ENCODE peak calls at places on chromosome 21, in ten cellular contexts. G is sigmoid colon, N is A549, E is ovary, R is heart left ventricle, K is IMR-90, B is breast epithelium, C is tibial nerve, L is Peyer's patch, A is esophagus squamous epithelium. Z is an unnamed sample.

GRCh38 chr21:16476056-16476850 is 746.5 kb downstream of the USP25 start:
- DNase-seq in G (no peak), N (no peak), E (no peak), R (no peak), K (no peak), B (no peak), C (no peak), L (no peak), A (no peak), Z (no peak)

GRCh38 chr21:15967661-15968060 is 237.9 kb downstream of the USP25 start:
- DNase-seq in G (no peak), N (no peak), E (no peak), R (no peak), K (peak; percentile 5), B (no peak), C (no peak), L (no peak), A (no peak), Z (no peak)

GRCh38 chr21:17334478-17334877 is 178.4 kb upstream of the CXADR start:
- DNase-seq in G (no peak), N (no peak), E (no peak), R (no peak), K (no peak), B (no peak), C (no peak), L (no peak), A (no peak), Z (no peak)

GRCh38 chr21:26948194-26948593 is 18.7 kb downstream of the ADAMTS5 start:
- DNase-seq in G (no peak), N (no peak), E (no peak), R (no peak), K (peak; percentile 27), B (no peak), C (no peak), L (no peak), A (no peak), Z (no peak)

GRCh38 chr21:25759573-25759972 is 24.8 kb downstream of the GABPA start:
- DNase-seq in G (no peak), N (no peak), E (no peak), R (no peak), K (peak; percentile 51), B (no peak), C (no peak), L (no peak), A (no peak), Z (no peak)

GRCh38 chr21:27190601-27191000 is 223.7 kb upstream of the ADAMTS5 start:
- DNase-seq in G (no peak), N (no peak), E (no peak), R (no peak), K (peak; percentile 50), B (peak; percentile 64), C (peak; percentile 9), L (no peak), A (no peak), Z (no peak)

GRCh38 chr21:27740084-27740483 is 773.2 kb upstream of the ADAMTS5 start:
- DNase-seq in G (no peak), N (no peak), E (no peak), R (no peak), K (no peak), B (no peak), C (no peak), L (no peak), A (no peak), Z (no peak)

GRCh38 chr21:42799948-42800347 is 79.4 kb downstream of the WDR4 start:
- DNase-seq in G (no peak), N (no peak), E (no peak), R (no peak), K (no peak), B (no peak), C (no peak), L (no peak), A (no peak), Z (no peak)

DNA sequence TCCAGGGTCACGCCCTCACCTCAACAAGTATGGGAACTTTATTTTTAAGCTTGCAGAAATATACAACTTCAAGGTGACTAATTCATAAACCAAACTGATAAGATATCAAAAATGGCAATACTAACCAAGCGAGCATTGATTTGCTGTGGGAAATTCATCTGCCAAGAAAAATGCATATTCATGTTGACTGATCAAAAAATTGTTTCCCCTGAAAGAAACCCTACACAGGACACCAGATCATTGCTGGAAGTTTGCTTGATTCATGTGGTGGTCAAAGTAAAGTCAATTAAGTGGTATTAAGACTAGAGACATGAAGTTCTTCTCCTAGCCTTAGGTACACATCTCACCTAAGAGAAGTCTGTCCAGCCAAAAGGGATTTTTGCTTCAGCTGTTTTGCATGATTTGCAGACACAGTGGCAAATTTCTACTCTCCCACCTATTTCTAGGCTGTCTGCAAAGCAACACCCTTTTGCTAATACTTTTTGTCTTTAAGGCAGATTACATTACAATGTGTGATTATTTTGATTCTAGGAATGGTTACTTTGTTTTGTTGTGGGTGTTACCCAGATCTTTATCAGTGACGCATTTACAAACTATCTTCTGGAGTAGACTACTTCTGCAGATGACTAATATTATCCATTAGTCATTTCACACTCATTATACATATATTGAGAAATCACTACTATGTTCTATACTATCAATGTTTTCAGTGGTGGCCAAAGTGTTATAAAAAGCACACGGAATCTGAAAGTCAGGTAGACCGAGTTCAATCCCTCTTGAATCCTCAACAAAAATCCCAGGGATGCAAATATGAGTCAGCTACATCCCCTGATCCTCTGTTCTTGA is 12.3 kb downstream of the SAMSN1 start:
- DNase-seq in G (no peak), N (peak; percentile 8), E (no peak), R (no peak), K (no peak), B (no peak), C (no peak), L (no peak), A (no peak), Z (no peak)
- TF ChIP-seq POLR2A in G (no peak), N (no peak), E (no peak), R (no peak), K (no peak), B (no peak), C (no peak), L (no peak), A (no peak), Z (no peak)

DNA sequence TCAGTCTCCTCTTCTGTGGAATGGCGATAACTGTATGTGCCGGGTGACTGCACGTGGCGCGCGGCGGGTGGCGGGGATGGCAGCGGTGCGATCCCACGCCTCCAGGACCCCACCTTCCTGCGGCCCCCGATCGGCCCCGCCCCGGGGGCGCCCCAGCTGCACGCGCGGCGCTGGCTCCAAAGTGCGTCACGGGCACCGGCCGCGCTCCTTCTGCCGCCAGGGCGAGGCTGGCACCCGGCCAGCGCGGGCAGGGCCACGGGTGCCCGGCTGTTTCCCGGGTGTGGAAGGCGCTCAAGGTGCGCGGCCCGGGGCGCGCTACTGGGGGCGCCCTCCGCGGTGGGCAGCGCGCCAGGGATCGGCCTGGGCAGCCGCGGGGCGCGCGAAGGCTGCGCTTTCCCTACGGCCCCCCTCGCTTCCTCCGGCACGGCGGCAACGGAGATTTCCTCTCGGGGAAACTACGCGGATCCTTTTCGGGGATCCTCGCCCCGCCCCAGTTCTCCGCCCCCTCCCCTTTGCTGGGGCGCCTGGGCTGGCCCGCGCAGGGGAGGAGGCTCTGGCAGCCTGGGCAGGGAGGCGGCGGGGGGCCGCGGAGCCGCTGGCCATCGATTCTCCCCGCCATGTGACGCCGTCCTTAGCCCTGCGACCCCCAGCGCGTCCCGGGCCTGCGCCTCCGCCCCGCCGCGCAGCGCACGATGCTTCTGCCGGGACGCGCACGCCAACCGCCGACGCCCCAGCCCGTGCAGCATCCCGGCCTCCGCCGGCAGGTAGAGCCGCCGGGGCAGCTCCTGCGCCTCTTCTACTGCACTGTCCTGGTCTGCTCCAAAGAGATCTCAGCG is at the start of gene EVA1C:
- DNase-seq in G (peak; percentile 88), N (peak; percentile 51), E (peak; percentile 82), R (peak; percentile 77), K (peak; percentile 30), B (peak; percentile 53), C (peak; percentile 49), L (peak; percentile 88), A (no peak), Z (peak; percentile 65)
- TF ChIP-seq POLR2A in G (no peak), N (peak; percentile 37), E (peak; percentile 28), R (no peak), K (no peak), B (no peak), C (peak; percentile 50), L (peak; percentile 54), A (no peak), Z (peak; percentile 60)

GRCh38 chr21:29075706-29076447 is 2.4 kb upstream of the CCT8 start:
- DNase-seq in G (no peak), N (no peak), E (no peak), R (no peak), K (peak; percentile 35), B (no peak), C (no peak), L (no peak), A (no peak), Z (no peak)

GRCh38 chr21:29078884-29079765 is 5.7 kb upstream of the CCT8 start:
- DNase-seq in G (no peak), N (no peak), E (no peak), R (peak; percentile 43), K (no peak), B (no peak), C (peak; percentile 40), L (no peak), A (no peak), Z (peak; percentile 19)

GRCh38 chr21:29074783-29075182 is 1.3 kb upstream of the CCT8 start:
- DNase-seq in G (no peak), N (no peak), E (no peak), R (no peak), K (no peak), B (no peak), C (no peak), L (no peak), A (no peak), Z (no peak)

GRCh38 chr21:29080454-29080930 is 7.0 kb upstream of the CCT8 start:
- DNase-seq in G (no peak), N (no peak), E (no peak), R (no peak), K (peak; percentile 37), B (no peak), C (no peak), L (no peak), A (no peak), Z (no peak)

DNA sequence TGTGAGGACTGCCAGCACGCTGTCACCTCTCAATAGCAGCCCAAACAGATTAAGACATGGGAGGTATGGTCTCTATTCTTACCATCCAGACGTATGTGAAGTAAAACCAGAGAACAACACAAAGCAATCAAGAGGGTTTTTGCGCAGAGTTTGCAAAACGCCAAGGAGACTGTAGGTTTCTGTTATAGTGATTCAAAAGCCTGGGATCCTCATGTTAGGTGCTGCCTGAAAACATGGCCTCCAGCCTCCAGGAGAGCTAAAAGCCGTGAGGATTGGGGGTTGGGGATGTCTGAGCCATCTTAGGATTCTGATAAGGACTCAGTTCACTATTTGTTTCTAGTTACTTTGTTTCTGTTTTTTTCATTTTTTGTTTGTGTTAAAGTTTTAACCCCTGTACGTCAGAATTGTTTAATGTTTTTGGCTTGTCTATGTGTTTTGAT is 4.2 kb upstream of the CCT8 start:
- DNase-seq in G (no peak), N (peak; percentile 28), E (peak; percentile 41), R (no peak), K (peak; percentile 48), B (no peak), C (no peak), L (no peak), A (no peak), Z (peak; percentile 49)
- TF ChIP-seq POLR2A in G (no peak), N (no peak), E (no peak), R (no peak), K (no peak), B (no peak), C (no peak), L (no peak), A (no peak), Z (no peak)

DNA sequence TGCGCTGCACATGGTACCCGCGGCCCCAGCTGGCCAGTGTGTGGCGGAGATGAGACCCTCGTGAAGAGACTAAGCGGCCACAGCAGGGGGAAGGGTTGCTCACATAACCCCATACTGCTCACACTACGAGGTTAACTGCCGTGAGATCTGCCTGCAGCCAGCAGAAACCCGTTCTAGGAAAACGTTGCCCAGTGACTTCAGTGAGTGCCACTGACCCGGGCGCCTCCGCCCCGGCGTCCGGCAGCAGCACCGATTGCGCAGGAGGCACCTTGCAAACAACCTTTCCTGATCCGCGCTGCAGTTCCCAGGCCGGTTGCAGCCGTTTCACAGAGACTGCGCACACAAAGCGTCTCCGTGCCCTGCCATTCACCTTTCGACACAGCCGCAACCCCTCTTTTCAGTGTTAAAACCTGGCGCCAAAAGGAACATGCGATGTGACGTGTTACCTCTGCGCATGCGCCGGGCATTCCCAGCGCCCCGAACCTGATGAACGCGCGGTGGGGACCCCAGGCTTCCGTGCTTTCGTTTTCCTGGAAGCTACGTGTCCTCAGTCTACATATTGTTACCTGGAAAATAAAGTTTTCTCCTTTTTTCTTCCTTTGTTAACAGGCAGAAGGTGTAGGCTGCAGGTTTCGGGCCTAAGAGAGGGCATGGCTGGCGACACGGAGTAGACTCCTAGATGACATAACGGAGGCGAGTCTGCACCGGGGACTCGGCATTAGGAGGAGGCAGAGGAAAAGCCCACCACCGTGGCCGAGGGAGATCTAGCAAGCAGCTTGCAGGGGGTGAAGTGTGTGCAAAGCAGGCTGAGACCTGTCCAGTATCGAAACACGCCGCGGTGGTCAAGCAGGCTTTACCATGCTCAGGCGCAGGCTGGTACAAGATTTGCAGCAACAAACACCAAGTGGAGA is 8.9 kb downstream of the VPS26C start:
- DNase-seq in G (peak; percentile 76), N (peak; percentile 38), E (peak; percentile 70), R (peak; percentile 61), K (peak; percentile 36), B (peak; percentile 37), C (no peak), L (peak; percentile 80), A (no peak), Z (peak; percentile 59)
- TF ChIP-seq POLR2A in G (no peak), N (peak; percentile 38), E (peak; percentile 15), R (no peak), K (no peak), B (no peak), C (no peak), L (peak; percentile 20), A (peak; percentile 9), Z (no peak)

Z was measured in body of pancreas.